ENCODE peak calls at places on chromosomes 1 and 21, in five cellular contexts. G is tibial artery, M is brain microvascular endothelial cell, Y is Caki2, B is nucleus accumbens. K is an unnamed sample.

GRCh38 chr1:203985676-203986075 is 87.2 kb upstream of the SOX13 start:
- DNase-seq in B (no peak), M (no peak), Y (no peak), G (no peak), K (no peak)

GRCh38 chr1:32250893-32251716 is at the start of gene LCK:
- DNase-seq in B (no peak), M (no peak), G (no peak), Y (no peak), K (no peak)

GRCh38 chr1:177927021-177927596 is 42.7 kb downstream of the SEC16B start:
- DNase-seq in Y (peak), M (peak), G (no peak), B (no peak), K (no peak)

GRCh38 chr1:37482004-37482785 is 7.8 kb downstream of the ZC3H12A start:
- DNase-seq in M (no peak), Y (no peak), G (no peak), B (no peak), K (no peak)

GRCh38 chr21:34609244-34609950 is 5.5 kb downstream of the RCAN1 start:
- DNase-seq in G (no peak), B (no peak), Y (no peak), M (no peak), K (no peak)

GRCh38 chr1:234438579-234438978 is 40.4 kb downstream of the TARBP1 start:
- DNase-seq in Y (no peak), B (no peak), M (no peak), G (no peak), K (no peak)

GRCh38 chr1:85406887-85407593 is 57.9 kb downstream of the DDAH1 start:
- DNase-seq in B (no peak), G (peak), Y (peak), M (peak), K (no peak)

GRCh38 chr1:208731976-208732821 is 488.0 kb upstream of the PLXNA2 start:
- DNase-seq in G (no peak), B (no peak), M (no peak), Y (no peak), K (no peak)

GRCh38 chr1:193763313-193763712 is 576.9 kb upstream of the B3GALT2 start:
- DNase-seq in M (peak), Y (no peak), G (no peak), B (no peak), K (no peak)

GRCh38 chr1:164774413-164774812 is 215.4 kb downstream of the PBX1 start:
- DNase-seq in Y (no peak), G (no peak), M (no peak), B (no peak), K (no peak)

GRCh38 chr1:41963636-41964035 is 44.9 kb upstream of the HIVEP3 start:
- DNase-seq in Y (no peak), M (no peak), B (no peak), G (no peak), K (no peak)